ENCODE peak calls at places on chromosomes 5 and 9, in five cellular contexts. I is NT2/D1, L is H1, Z is HepG2, Q is GM12878. T is an unnamed sample.

GRCh38 chr5:132459983-132460834 is 30.4 kb downstream of the IRF1 start:
- DNase-seq in I (no peak), L (no peak), Z (no peak), Q (no peak), T (no peak)

GRCh38 chr9:27861887-27862286 is 288.6 kb upstream of the C9orf72 start:
- DNase-seq in I (no peak), L (no peak), Z (no peak), Q (no peak), T (no peak)

GRCh38 chr5:32506251-32506661 is 61.7 kb upstream of the ZFR start:
- DNase-seq in I (no peak), L (no peak), Z (no peak), Q (no peak), T (no peak)

GRCh38 chr9:71131145-71131544 is 9.7 kb upstream of the TRPM3 start:
- DNase-seq in I (no peak), L (no peak), Z (no peak), Q (no peak), T (no peak)

GRCh38 chr5:51273871-51274270 is 109.4 kb upstream of the ISL1 start:
- DNase-seq in I (no peak), L (no peak), Z (no peak), Q (no peak), T (no peak)

GRCh38 chr5:66247176-66247960 is 103.3 kb downstream of the SREK1 start:
- DNase-seq in I (no peak), L (no peak), Z (peak), Q (no peak), T (no peak)

GRCh38 chr5:111439473-111440075 is 72.8 kb downstream of the STARD4 start:
- DNase-seq in I (no peak), L (no peak), Z (no peak), Q (no peak), T (no peak)

GRCh38 chr9:117411547-117411946 is 3.3 kb downstream of the ASTN2 start:
- DNase-seq in I (no peak), L (peak), Z (peak), Q (no peak), T (peak)

GRCh38 chr5:111235635-111236034 is 11.5 kb downstream of the CAMK4 start:
- DNase-seq in I (no peak), L (no peak), Z (no peak), Q (no peak), T (no peak)

GRCh38 chr5:158716668-158717067 is 383.0 kb downstream of the EBF1 start:
- DNase-seq in I (no peak), L (no peak), Z (no peak), Q (no peak), T (no peak)

GRCh38 chr5:33997331-33997983 is 10.4 kb downstream of the AMACR start:
- DNase-seq in I (no peak), L (no peak), Z (peak), Q (no peak), T (peak)

GRCh38 chr9:123843703-123844102 is 86.2 kb downstream of the DENND1A start:
- DNase-seq in I (no peak), L (no peak), Z (no peak), Q (no peak), T (no peak)

GRCh38 chr5:102077920-102078319 is 218.2 kb downstream of the SLCO4C1 start:
- DNase-seq in I (no peak), L (no peak), Z (no peak), Q (no peak), T (no peak)

DNA sequence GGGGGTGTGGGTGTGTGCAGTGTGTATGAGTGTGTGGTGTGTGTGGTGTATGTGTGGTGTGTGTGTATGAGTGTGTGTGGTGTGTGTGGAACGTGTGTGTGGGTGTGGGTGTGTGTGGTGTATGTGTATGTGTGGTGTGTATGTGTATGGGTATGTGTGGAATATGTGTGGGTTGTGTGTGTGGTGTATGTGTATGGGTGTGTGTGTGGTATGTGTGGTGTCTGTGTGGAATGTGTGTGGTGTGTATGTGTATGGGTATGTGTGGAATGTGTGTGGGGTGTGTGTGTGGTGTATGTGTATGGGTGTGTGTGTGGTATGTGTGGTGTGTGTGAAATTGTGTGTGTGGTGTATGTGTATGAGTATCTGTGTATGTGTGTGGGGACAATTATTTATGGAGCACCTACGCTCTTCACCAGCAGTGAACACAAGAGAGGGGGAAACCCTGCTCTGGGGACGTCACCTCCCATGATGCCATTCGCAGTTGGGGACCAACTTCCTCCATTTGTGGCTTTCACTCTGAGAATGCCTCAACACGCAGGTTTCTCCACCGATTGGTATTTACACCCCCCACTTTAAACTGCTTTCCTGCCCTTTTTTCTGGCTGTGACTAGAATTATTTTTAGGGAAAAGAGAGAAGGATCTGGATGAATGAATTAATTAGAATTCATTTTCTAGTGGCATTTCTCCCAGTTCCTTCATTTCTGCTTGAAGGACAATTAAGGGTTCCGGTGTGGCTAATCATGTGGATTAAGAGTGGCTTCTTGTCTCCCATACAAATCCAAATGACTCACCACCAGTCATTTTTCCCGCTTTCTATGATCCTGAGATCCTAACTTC is 238.1 kb downstream of the ROR2 start:
- DNase-seq in I (no peak), L (no peak), Z (no peak), Q (peak), T (no peak)
- TF ChIP-seq SUZ12 in I (no peak), L (no peak), Z (no peak), Q (no peak), T (no peak)

DNA sequence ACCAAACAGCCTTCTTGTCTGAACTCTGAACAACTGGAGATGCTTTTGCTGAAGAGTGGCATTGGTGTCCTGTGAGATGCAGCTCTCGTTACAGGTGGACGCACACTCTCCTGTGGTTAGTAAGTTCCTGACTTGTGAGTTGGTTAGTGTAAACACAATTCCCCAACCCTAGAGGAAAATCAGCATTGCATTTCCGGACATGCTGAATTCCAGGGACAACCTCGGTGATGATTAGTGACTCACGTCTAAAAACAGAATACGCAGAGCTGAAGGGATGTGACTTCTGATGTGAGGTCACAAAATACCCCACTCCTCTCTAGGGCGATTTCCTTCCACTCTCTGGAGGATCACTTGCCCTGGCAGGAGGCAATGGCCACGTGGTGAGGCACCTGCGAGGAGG is 5.0 kb downstream of the OR2V2 start:
- DNase-seq in I (no peak), L (no peak), Z (peak), Q (no peak), T (no peak)
- TF ChIP-seq SUZ12 in I (no peak), L (no peak), Z (no peak), Q (no peak), T (no peak)

GRCh38 chr5:141634720-141635119 is 1.9 kb downstream of the HDAC3 start:
- DNase-seq in I (no peak), L (no peak), Z (no peak), Q (no peak), T (no peak)

GRCh38 chr5:141636106-141636412 is 590 bp downstream of the HDAC3 start:
- DNase-seq in I (no peak), L (no peak), Z (no peak), Q (no peak), T (no peak)

GRCh38 chr5:141636413-141637265 is at the start of the genes HDAC3 and RELL2:
- DNase-seq in I (peak), L (peak), Z (peak), Q (no peak), T (peak)

GRCh38 chr5:141634162-141634561 is 2.5 kb downstream of the HDAC3 start:
- DNase-seq in I (no peak), L (no peak), Z (no peak), Q (peak), T (no peak)

DNA sequence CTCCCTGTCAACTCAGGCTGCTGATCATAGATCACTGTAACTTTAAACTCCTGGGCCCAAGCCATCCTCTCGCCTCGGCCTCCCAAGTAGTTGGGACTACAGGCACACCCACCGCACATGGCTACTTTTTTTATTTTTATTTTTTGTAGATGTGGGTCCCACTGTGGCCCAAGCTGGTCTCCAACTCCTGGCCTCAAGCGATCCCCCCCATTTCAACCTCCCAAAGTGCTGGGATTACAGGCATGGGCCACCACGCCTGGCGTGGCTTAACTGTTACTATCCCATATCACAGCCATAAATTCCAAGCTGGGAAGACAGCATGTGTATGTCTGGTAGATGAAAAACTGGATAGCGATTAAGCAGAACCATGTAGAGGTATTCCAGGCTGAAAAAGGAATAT is 1.0 kb downstream of the HDAC3 start:
- DNase-seq in I (no peak), L (no peak), Z (no peak), Q (no peak), T (no peak)
- TF ChIP-seq SUZ12 in I (no peak), L (no peak), Z (no peak), Q (no peak), T (no peak)

DNA sequence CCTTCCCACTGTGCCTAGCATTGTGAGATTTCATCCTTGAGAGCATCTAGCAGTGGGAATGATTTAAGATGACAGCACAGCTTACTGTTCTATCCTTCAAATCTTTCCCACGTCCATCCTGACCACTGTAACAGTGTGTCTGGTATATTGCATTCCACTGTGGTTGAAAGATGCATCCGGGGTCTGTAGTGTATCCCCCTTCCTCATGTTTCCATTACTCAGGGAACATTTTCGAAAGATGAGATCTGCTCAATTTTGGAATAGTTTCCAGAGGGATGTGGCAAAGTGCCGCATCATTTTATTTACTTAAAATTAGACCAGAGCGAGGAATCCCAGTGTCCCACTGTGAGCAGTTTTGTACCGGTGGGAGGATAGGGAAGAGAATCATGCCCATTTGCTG is 407.1 kb upstream of the PAPPA start:
- DNase-seq in I (no peak), L (no peak), Z (no peak), Q (no peak), T (no peak)
- TF ChIP-seq SUZ12 in I (no peak), L (no peak), Z (no peak), Q (no peak), T (no peak)

GRCh38 chr9:91255327-91255726 is 106.4 kb downstream of the AUH start:
- DNase-seq in I (no peak), L (no peak), Z (no peak), Q (no peak), T (no peak)

GRCh38 chr9:91248707-91249106 is 113.0 kb downstream of the AUH start:
- DNase-seq in I (no peak), L (no peak), Z (no peak), Q (no peak), T (no peak)

GRCh38 chr9:91258448-91258847 is 103.3 kb downstream of the AUH start:
- DNase-seq in I (no peak), L (no peak), Z (no peak), Q (no peak), T (no peak)

GRCh38 chr9:91256235-91256634 is 105.5 kb downstream of the AUH start:
- DNase-seq in I (no peak), L (no peak), Z (no peak), Q (no peak), T (no peak)

GRCh38 chr9:91253488-91253887 is 108.2 kb downstream of the AUH start:
- DNase-seq in I (no peak), L (no peak), Z (peak), Q (no peak), T (no peak)
- TF ChIP-seq SUZ12 in I (no peak), L (no peak), Z (no peak), Q (no peak), T (no peak)

GRCh38 chr9:137318976-137319375 is 16.9 kb upstream of the NRARP start:
- DNase-seq in I (no peak), L (peak), Z (no peak), Q (no peak), T (no peak)

GRCh38 chr9:137317979-137318511 is 16.0 kb upstream of the NRARP start:
- DNase-seq in I (no peak), L (no peak), Z (no peak), Q (no peak), T (no peak)

GRCh38 chr9:137316012-137316981 is 14.2 kb upstream of the NRARP start:
- DNase-seq in I (no peak), L (peak), Z (no peak), Q (no peak), T (no peak)

GRCh38 chr9:137318565-137318964 is 16.5 kb upstream of the NRARP start:
- DNase-seq in I (no peak), L (no peak), Z (no peak), Q (no peak), T (no peak)

GRCh38 chr9:137317021-137317978 is 15.2 kb upstream of the NRARP start:
- DNase-seq in I (no peak), L (peak), Z (no peak), Q (no peak), T (no peak)
- TF ChIP-seq SUZ12 in I (no peak), L (no peak), Z (no peak), Q (no peak), T (no peak)

GRCh38 chr5:82509726-82510125 is 231.6 kb upstream of the RPS23 start:
- DNase-seq in I (no peak), L (no peak), Z (no peak), Q (no peak), T (no peak)

GRCh38 chr5:82517544-82517943 is 239.4 kb upstream of the RPS23 start:
- DNase-seq in I (no peak), L (no peak), Z (peak), Q (no peak), T (no peak)

GRCh38 chr5:82513739-82514138 is 235.6 kb upstream of the RPS23 start:
- DNase-seq in I (no peak), L (no peak), Z (no peak), Q (no peak), T (no peak)

GRCh38 chr5:82512025-82512424 is 233.9 kb upstream of the RPS23 start:
- DNase-seq in I (no peak), L (no peak), Z (no peak), Q (peak), T (no peak)
- TF ChIP-seq SUZ12 in I (no peak), L (no peak), Z (no peak), Q (no peak), T (no peak)

GRCh38 chr5:160479220-160479619 is 57.6 kb downstream of the PTTG1 start:
- DNase-seq in I (no peak), L (no peak), Z (no peak), Q (no peak), T (no peak)

GRCh38 chr5:160477266-160477970 is 55.8 kb downstream of the PTTG1 start:
- DNase-seq in I (peak), L (no peak), Z (peak), Q (no peak), T (no peak)

GRCh38 chr5:160480652-160481051 is 59.0 kb downstream of the PTTG1 start:
- DNase-seq in I (no peak), L (no peak), Z (peak), Q (no peak), T (no peak)

GRCh38 chr5:160475864-160476438 is 54.3 kb downstream of the PTTG1 start:
- DNase-seq in I (no peak), L (no peak), Z (peak), Q (no peak), T (no peak)

GRCh38 chr5:160479926-160480325 is 58.3 kb downstream of the PTTG1 start:
- DNase-seq in I (no peak), L (no peak), Z (no peak), Q (no peak), T (no peak)
- TF ChIP-seq SUZ12 in I (no peak), L (no peak), Z (no peak), Q (no peak), T (no peak)

GRCh38 chr9:92377904-92378303 is 26.5 kb downstream of the OGN start:
- DNase-seq in I (no peak), L (no peak), Z (no peak), Q (no peak), T (no peak)
- TF ChIP-seq SUZ12 in I (no peak), L (no peak), Z (no peak), Q (no peak), T (no peak)